ENCODE peak calls at places on chromosomes 2 and 18, in five cellular contexts. D is GM03348; N is stimulated activated CD4-positive, alpha-beta T cell treated with anti-CD3 and anti-CD28 coated beads, Interleukin-15, amount 100 ng/mL, for 24 hours; E is GM23338; P is fibroblast of pulmonary artery. S is an unnamed sample.

GRCh38 chr2:12828932-12829331 is 112.2 kb downstream of the TRIB2 start:
- DNase-seq in E (peak; percentile 36), N (no peak), D (no peak), P (no peak), S (peak; percentile 30)

GRCh38 chr2:114123925-114124324 is 234.0 kb downstream of the ACTR3 start:
- DNase-seq in D (no peak), E (no peak), P (no peak), N (no peak), S (no peak)

GRCh38 chr2:73260338-73260984 is 23.8 kb downstream of the FBXO41 start:
- DNase-seq in N (peak; percentile 31), P (peak; percentile 71), D (peak; percentile 89), E (peak; percentile 80), S (peak; percentile 94)

GRCh38 chr2:215565897-215566296 is 130.0 kb upstream of the FN1 start:
- DNase-seq in E (no peak), P (no peak), N (no peak), D (no peak), S (no peak)

GRCh38 chr2:22355816-22356433 is 1029.1 kb upstream of the KLHL29 start:
- DNase-seq in P (peak; percentile 2), D (peak; percentile 22), E (peak; percentile 64), N (peak; percentile 51), S (peak; percentile 28)

GRCh38 chr2:208358758-208359631 is 47.6 kb upstream of the PTH2R start:
- DNase-seq in N (no peak), D (no peak), E (no peak), P (peak; percentile 34), S (no peak)

GRCh38 chr18:36389811-36390581 is 92.5 kb downstream of the FHOD3 start:
- DNase-seq in D (no peak), P (no peak), N (no peak), E (no peak), S (no peak)

GRCh38 chr18:70058916-70059315 is 111.2 kb upstream of the CD226 start:
- DNase-seq in E (no peak), N (no peak), D (no peak), P (no peak), S (no peak)

GRCh38 chr18:74040459-74041332 is 106.9 kb downstream of the FBXO15 start:
- DNase-seq in E (peak; percentile 81), N (peak; percentile 84), D (peak; percentile 55), P (no peak), S (peak; percentile 68)

GRCh38 chr2:15364561-15364960 is 196.6 kb downstream of the NBAS start:
- DNase-seq in E (no peak), P (no peak), D (peak; percentile 9), N (no peak), S (no peak)

GRCh38 chr2:206217162-206217561 is 57.3 kb upstream of the ZDBF2 start:
- DNase-seq in E (peak; percentile 46), D (no peak), P (no peak), N (no peak), S (no peak)

GRCh38 chr18:49742563-49743295 is 70.6 kb downstream of the ACAA2 start:
- DNase-seq in D (peak; percentile 39), N (no peak), E (no peak), P (no peak), S (no peak)

GRCh38 chr2:38626326-38627031 is 23.8 kb upstream of the HNRNPLL start:
- DNase-seq in P (no peak), D (no peak), E (no peak), N (peak; percentile 34), S (no peak)

GRCh38 chr2:10159086-10159485 is 36.5 kb downstream of the RRM2 start:
- DNase-seq in N (no peak), P (no peak), E (no peak), D (no peak), S (peak; percentile 59)

GRCh38 chr2:188524519-188525113 is 232.9 kb downstream of the GULP1 start:
- DNase-seq in P (peak; percentile 81), D (peak; percentile 58), E (peak; percentile 68), N (peak; percentile 18), S (peak; percentile 24)

GRCh38 chr2:230691005-230691647 is 21.5 kb upstream of the CAB39 start:
- DNase-seq in E (peak; percentile 46), N (no peak), D (peak; percentile 63), P (peak; percentile 55), S (no peak)

GRCh38 chr2:86072271-86072858 is 33.3 kb downstream of the POLR1A start:
- DNase-seq in E (no peak), N (no peak), D (peak; percentile 33), P (peak; percentile 39), S (no peak)

GRCh38 chr2:25453199-25453903 is 111.6 kb upstream of the DNMT3A start:
- DNase-seq in E (no peak), D (peak; percentile 40), N (peak; percentile 56), P (no peak), S (no peak)

GRCh38 chr18:10035306-10035991 is 121.6 kb downstream of the VAPA start:
- DNase-seq in D (no peak), E (no peak), N (no peak), P (no peak), S (peak; percentile 35)

GRCh38 chr2:70094978-70095832 is 7.9 kb downstream of the PCBP1 start:
- DNase-seq in D (peak; percentile 73), P (peak; percentile 60), E (no peak), N (peak; percentile 40), S (no peak)

GRCh38 chr18:74965682-74966081 is 243.3 kb downstream of the PTGR3 start:
- DNase-seq in P (no peak), E (no peak), D (no peak), N (no peak), S (no peak)

GRCh38 chr2:207768168-207768890 is 1.4 kb downstream of the FZD5 start:
- DNase-seq in D (peak; percentile 47), E (peak; percentile 59), P (peak; percentile 40), N (peak; percentile 48), S (peak; percentile 78)

GRCh38 chr2:231463698-231464575 is at the start of gene NCL:
- DNase-seq in P (peak; percentile 98), D (peak; percentile 89), E (peak; percentile 81), N (peak; percentile 90), S (peak; percentile 99)

GRCh38 chr18:46246101-46246500 is 141.9 kb downstream of the HAUS1 start:
- DNase-seq in N (no peak), E (peak; percentile 52), D (no peak), P (no peak), S (peak; percentile 23)

GRCh38 chr2:1283856-1284255 is 129.4 kb upstream of the TPO start:
- DNase-seq in N (no peak), E (no peak), D (no peak), P (no peak), S (no peak)

GRCh38 chr2:235238537-235238936 is 255.3 kb upstream of the AGAP1 start:
- DNase-seq in D (peak; percentile 78), P (peak; percentile 92), N (no peak), E (no peak), S (no peak)

GRCh38 chr2:133054297-133054696 is 384.3 kb upstream of the LYPD1 start:
- DNase-seq in N (no peak), D (peak; percentile 25), E (peak; percentile 47), P (no peak), S (no peak)

GRCh38 chr2:85577386-85578242 is at the start of gene VAMP8:
- DNase-seq in D (no peak), P (no peak), E (peak; percentile 95), N (peak; percentile 82), S (peak; percentile 88)

GRCh38 chr18:26806224-26806623 is 59.3 kb downstream of the AQP4 start:
- DNase-seq in N (no peak), D (no peak), P (no peak), E (peak; percentile 18), S (no peak)

GRCh38 chr18:34809697-34810096 is 99.6 kb downstream of the DTNA start:
- DNase-seq in N (peak; percentile 14), D (peak; percentile 50), P (peak; percentile 53), E (peak; percentile 88), S (peak; percentile 10)

GRCh38 chr2:64919261-64919660 is 69.9 kb upstream of the SLC1A4 start:
- DNase-seq in N (no peak), D (no peak), P (no peak), E (no peak), S (no peak)

GRCh38 chr2:62492048-62492447 is 13.9 kb downstream of the TMEM17 start:
- DNase-seq in D (no peak), E (no peak), N (no peak), P (no peak), S (no peak)

GRCh38 chr2:173288561-173288960 is 66.1 kb upstream of the CDCA7 start:
- DNase-seq in N (peak; percentile 34), D (peak; percentile 16), P (peak; percentile 35), E (no peak), S (no peak)

GRCh38 chr18:49851624-49852023 is 38.3 kb upstream of the ACAA2 start:
- DNase-seq in N (no peak), D (no peak), P (no peak), E (no peak), S (no peak)

GRCh38 chr2:100240386-100240785 is 81.9 kb downstream of the LONRF2 start:
- DNase-seq in N (no peak), D (no peak), P (no peak), E (no peak), S (no peak)

GRCh38 chr2:42931147-42931817 is 138.9 kb upstream of the HAAO start:
- DNase-seq in E (peak; percentile 80), N (no peak), P (no peak), D (no peak), S (peak; percentile 84)

GRCh38 chr2:77652499-77652898 is 130.3 kb upstream of the LRRTM4 start:
- DNase-seq in P (no peak), D (no peak), E (no peak), N (no peak), S (no peak)

S was measured in H7.